ENCODE peak calls at places on chromosomes 12 and 14, in seven cellular contexts. J, H, A, P, V, B and E are unnamed samples.

GRCh38 chr12:62434504-62435336 is 31.9 kb upstream of the MON2 start:
- DNase-seq in H (peak; percentile 25), V (no peak), A (no peak), J (no peak), B (no peak), P (no peak), E (no peak)

GRCh38 chr12:121767525-121768016 is 25.9 kb downstream of the RHOF start:
- DNase-seq in V (no peak), J (no peak), P (no peak), H (peak; percentile 94), B (no peak), A (no peak), E (no peak)

GRCh38 chr14:81311816-81312215 is 88.3 kb downstream of the STON2 start:
- DNase-seq in H (no peak), A (no peak), B (no peak), P (no peak), J (no peak), V (no peak), E (no peak)

GRCh38 chr14:88868558-88869159 is 44.2 kb downstream of the TTC8 start:
- DNase-seq in J (no peak), A (no peak), V (no peak), B (no peak), H (peak; percentile 5), P (peak; percentile 12), E (peak; percentile 1)

GRCh38 chr12:89960607-89961394 is 252.2 kb upstream of the ATP2B1 start:
- DNase-seq in A (no peak), V (no peak), P (no peak), J (no peak), H (no peak), B (no peak), E (no peak)

GRCh38 chr12:120959111-120959878 is 19.0 kb upstream of the HNF1A start:
- DNase-seq in J (no peak), A (no peak), H (no peak), B (no peak), V (no peak), P (no peak), E (no peak)

GRCh38 chr14:51328942-51329350 is 88.9 kb downstream of the TMX1 start:
- DNase-seq in P (no peak), B (no peak), A (no peak), V (no peak), H (no peak), J (no peak), E (no peak)

GRCh38 chr12:103805961-103806360 is 35.1 kb downstream of the NT5DC3 start:
- DNase-seq in P (no peak), V (no peak), A (no peak), B (no peak), J (no peak), H (no peak), E (no peak)

GRCh38 chr14:89033756-89034155 is 209.3 kb downstream of the TTC8 start:
- DNase-seq in J (no peak), V (no peak), A (no peak), P (no peak), H (no peak), B (no peak), E (no peak)

GRCh38 chr12:115464008-115464672 is 780.2 kb upstream of the TBX3 start:
- DNase-seq in B (no peak), A (no peak), J (no peak), V (no peak), H (no peak), P (no peak), E (no peak)

GRCh38 chr14:92695562-92695961 is 52.9 kb downstream of the LGMN start:
- DNase-seq in J (no peak), P (no peak), H (no peak), B (no peak), V (no peak), A (no peak), E (no peak)

GRCh38 chr12:113873741-113874140 is 92.4 kb downstream of the RBM19 start:
- DNase-seq in P (no peak), J (no peak), A (no peak), V (no peak), H (peak; percentile 60), B (no peak), E (no peak)

DNA sequence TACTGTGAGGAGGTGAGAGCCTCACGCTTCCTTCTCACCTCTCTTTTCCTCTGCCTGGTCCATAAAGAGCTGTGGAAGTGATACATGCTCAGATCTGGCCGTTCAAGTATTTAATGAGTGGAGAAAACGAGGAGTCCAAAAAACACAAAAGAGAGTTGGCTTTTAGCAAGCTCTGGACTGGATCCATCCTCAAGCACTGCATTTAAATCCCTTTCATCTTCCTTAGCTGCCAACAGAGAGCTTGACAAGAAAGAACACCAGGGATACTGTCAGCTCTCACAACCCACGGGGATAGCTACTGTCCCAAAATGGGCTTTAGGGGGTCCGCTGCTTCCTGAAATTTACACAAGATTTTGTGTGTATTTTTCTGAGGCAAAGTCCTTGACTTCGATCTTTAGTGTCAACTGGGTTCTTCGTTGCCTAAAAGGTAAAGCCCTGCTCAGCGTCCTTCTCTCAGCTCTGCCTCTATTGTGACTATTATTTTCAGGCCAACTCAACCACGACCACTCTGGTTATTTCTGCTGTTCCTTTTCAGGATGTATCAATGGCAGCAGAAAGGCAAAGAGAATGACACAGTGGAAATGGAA is 120.9 kb downstream of the TMTC1 start:
- DNase-seq in P (no peak), B (no peak), A (no peak), H (no peak), J (no peak), V (no peak), E (no peak)
- TF ChIP-seq TAF1 in P (no peak), B (no peak), A (no peak), H (no peak), J (no peak), V (no peak), E (no peak)

GRCh38 chr14:90522585-90523191 is 125.9 kb downstream of the CALM1 start:
- DNase-seq in A (no peak), P (no peak), H (peak; percentile 93), B (no peak), V (no peak), J (no peak), E (no peak)
- TF ChIP-seq TAF1 in A (no peak), P (no peak), H (no peak), B (no peak), V (no peak), J (no peak), E (no peak)

DNA sequence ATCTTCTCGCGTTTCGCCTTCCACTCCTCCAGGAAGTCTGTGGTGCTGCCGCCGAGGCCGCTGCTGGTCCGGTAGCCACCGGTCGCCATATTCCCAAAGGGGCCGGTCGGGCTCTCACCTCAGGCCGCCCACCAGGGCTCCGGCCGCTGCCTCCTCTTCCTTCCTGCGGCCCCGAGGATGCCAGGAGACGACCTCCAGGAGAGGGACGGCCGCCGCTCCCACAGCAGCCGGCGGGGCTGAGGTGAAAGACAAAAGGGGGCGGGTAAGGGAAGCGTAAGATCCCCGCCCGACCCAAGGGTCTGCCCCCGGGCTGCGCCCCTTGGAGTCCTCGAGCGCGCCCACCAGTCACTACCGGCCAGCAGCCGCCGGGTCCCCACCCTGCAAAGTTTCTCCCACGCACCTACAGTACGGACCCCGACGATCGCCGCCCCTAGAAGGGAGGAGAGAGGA is 583 bp downstream of the PAWR start:
- DNase-seq in J (no peak), P (peak; percentile 14), B (no peak), H (peak; percentile 49), V (no peak), A (no peak), E (no peak)
- TF ChIP-seq TAF1 in J (no peak), P (peak; percentile 41), B (no peak), H (no peak), V (no peak), A (no peak), E (no peak)

GRCh38 chr14:61260939-61261776 is 20.0 kb downstream of the TMEM30B start:
- DNase-seq in H (no peak), B (no peak), P (peak; percentile 13), V (no peak), J (no peak), A (no peak), E (no peak)
- TF ChIP-seq TAF1 in H (no peak), B (no peak), P (no peak), V (no peak), J (no peak), A (no peak), E (no peak)

DNA sequence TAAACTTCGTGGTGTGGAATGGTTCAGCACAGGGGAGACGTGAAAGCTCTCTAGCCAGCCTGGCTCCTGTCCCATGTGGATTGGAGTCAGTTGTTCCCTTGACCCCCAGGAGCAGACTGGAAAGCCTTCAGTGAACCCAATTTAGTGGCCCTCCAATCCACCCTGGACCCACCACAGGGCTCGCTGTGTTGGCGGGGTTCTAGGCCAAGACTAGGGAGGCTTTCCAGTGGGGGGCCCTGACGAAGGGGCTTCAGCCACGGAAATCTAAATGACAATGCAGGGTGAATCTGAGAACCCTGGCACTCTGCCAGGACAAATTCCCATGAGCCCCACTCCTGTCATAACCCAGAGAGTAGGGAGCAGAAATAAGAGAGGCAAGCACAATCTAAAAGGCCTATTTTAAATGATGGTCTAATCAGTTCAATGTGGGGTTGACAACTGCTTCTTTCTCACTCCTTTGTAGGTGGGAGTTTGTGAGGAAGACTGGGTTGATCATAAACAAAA is 110.8 kb downstream of the SLC35F4 start:
- DNase-seq in B (no peak), A (no peak), P (no peak), V (no peak), H (no peak), J (no peak), E (no peak)
- TF ChIP-seq TAF1 in B (no peak), A (no peak), P (no peak), V (no peak), H (no peak), J (no peak), E (no peak)

GRCh38 chr12:112443916-112444315 is 25.2 kb downstream of the PTPN11 start:
- DNase-seq in H (no peak), A (no peak), B (no peak), J (no peak), P (no peak), V (no peak), E (no peak)

GRCh38 chr12:112447106-112447505 is 28.4 kb downstream of the PTPN11 start:
- DNase-seq in H (no peak), J (no peak), A (no peak), B (no peak), V (no peak), P (no peak), E (no peak)

GRCh38 chr12:112450725-112451124 is 32.0 kb downstream of the PTPN11 start:
- DNase-seq in J (no peak), H (peak; percentile 47), V (no peak), P (no peak), B (no peak), A (no peak), E (no peak)

GRCh38 chr12:112446008-112446725 is 27.4 kb downstream of the PTPN11 start:
- DNase-seq in V (no peak), P (no peak), A (no peak), H (no peak), B (no peak), J (no peak), E (no peak)
- TF ChIP-seq TAF1 in V (no peak), P (no peak), A (no peak), H (no peak), B (no peak), J (no peak), E (no peak)